ENCODE peak calls at places on chromosome 20, in five cellular contexts. C, J, M, E and N are unnamed samples. For H3K4me1 and H3K9me3, the result is how much of the 10 kb centered on the place peaks cover.

GRCh38 chr20:47782920-47783552 is 2.2 kb downstream of the SULF2 start:
- DNase-seq in J (no peak), C (no peak), E (no peak), M (no peak), N (no peak)

GRCh38 chr20:62707981-62708521 is 585 bp upstream of the NTSR1 start:
- DNase-seq in C (no peak), M (no peak), E (no peak), J (no peak), N (peak)

GRCh38 chr20:44584103-44584690 is 1.8 kb downstream of the PKIG start:
- DNase-seq in C (no peak), M (no peak), J (no peak), E (no peak), N (no peak)

GRCh38 chr20:34980543-34981213 is 25.0 kb downstream of the MYH7B start:
- DNase-seq in J (no peak), E (no peak), C (no peak), M (no peak), N (peak)

GRCh38 chr20:54195483-54196472 is 12.1 kb upstream of the PFDN4 start:
- DNase-seq in C (no peak), M (no peak), E (no peak), J (no peak), N (no peak)

GRCh38 chr20:11895832-11896484 is 21.7 kb upstream of the BTBD3 start:
- DNase-seq in M (no peak), J (no peak), E (no peak), C (no peak), N (no peak)

GRCh38 chr20:14245368-14245970 is 91.9 kb downstream of the FLRT3 start:
- DNase-seq in E (no peak), M (peak), J (no peak), C (no peak), N (no peak)

GRCh38 chr20:10074513-10074912 is 39.7 kb downstream of the ANKEF1 start:
- DNase-seq in C (no peak), E (no peak), M (no peak), J (no peak), N (peak)

GRCh38 chr20:50471231-50471630 is 39.0 kb upstream of the PTPN1 start:
- DNase-seq in E (no peak), M (no peak), J (no peak), C (no peak), N (no peak)

GRCh38 chr20:35145141-35145564 is 2.0 kb downstream of the EDEM2 start:
- DNase-seq in M (peak), E (no peak), C (no peak), J (no peak), N (no peak)

GRCh38 chr20:24084281-24084680 is 95.7 kb upstream of the GGTLC1 start:
- DNase-seq in C (no peak), E (no peak), M (no peak), J (no peak), N (no peak)

GRCh38 chr20:24986436-24987015 is 6.0 kb downstream of the APMAP start:
- DNase-seq in J (no peak), M (no peak), E (peak), C (no peak), N (no peak)

GRCh38 chr20:50762435-50763201 is 31.2 kb downstream of the PARD6B start:
- DNase-seq in M (no peak), C (peak), J (peak), E (peak), N (peak)

GRCh38 chr20:58497911-58498310 is 17.3 kb downstream of the APCDD1L start:
- DNase-seq in J (no peak), E (no peak), M (no peak), C (no peak), N (no peak)

GRCh38 chr20:50415516-50416268 is 94.5 kb upstream of the PTPN1 start:
- DNase-seq in E (peak), C (peak), J (peak), M (no peak), N (peak)

GRCh38 chr20:63664861-63665594 is 6.9 kb downstream of the RTEL1 start:
- DNase-seq in J (peak), E (no peak), C (no peak), M (peak), N (peak)

GRCh38 chr20:13212750-13213149 is 8.3 kb upstream of the ISM1 start:
- DNase-seq in E (no peak), J (no peak), M (no peak), C (no peak), N (no peak)

GRCh38 chr20:58524814-58525213 is 9.6 kb upstream of the APCDD1L start:
- DNase-seq in E (no peak), J (no peak), C (no peak), M (no peak), N (no peak)

GRCh38 chr20:20664795-20665194 is 47.6 kb downstream of the RALGAPA2 start:
- DNase-seq in J (no peak), M (peak), E (no peak), C (no peak), N (peak)

GRCh38 chr20:44728835-44729342 is 13.7 kb downstream of the CCN5 start:
- DNase-seq in M (no peak), J (peak), E (peak), C (peak), N (peak)

GRCh38 chr20:1811621-1812498 is 83.3 kb upstream of the SIRPA start:
- DNase-seq in E (no peak), J (no peak), C (no peak), M (no peak), N (no peak)

GRCh38 chr20:56628873-56629463 is at the start of gene TFAP2C:
- DNase-seq in C (no peak), M (peak), J (peak), E (peak), N (peak)

GRCh38 chr20:56630506-56631317 is 1.6 kb downstream of the TFAP2C start:
- DNase-seq in C (no peak), M (peak), E (no peak), J (no peak), N (no peak)

GRCh38 chr20:56631318-56631989 is 2.3 kb downstream of the TFAP2C start:
- DNase-seq in E (no peak), C (no peak), J (no peak), M (peak), N (no peak)

GRCh38 chr20:56629464-56630085 is 469 bp downstream of the TFAP2C start:
- DNase-seq in M (peak), E (no peak), J (no peak), C (no peak), N (no peak)

DNA sequence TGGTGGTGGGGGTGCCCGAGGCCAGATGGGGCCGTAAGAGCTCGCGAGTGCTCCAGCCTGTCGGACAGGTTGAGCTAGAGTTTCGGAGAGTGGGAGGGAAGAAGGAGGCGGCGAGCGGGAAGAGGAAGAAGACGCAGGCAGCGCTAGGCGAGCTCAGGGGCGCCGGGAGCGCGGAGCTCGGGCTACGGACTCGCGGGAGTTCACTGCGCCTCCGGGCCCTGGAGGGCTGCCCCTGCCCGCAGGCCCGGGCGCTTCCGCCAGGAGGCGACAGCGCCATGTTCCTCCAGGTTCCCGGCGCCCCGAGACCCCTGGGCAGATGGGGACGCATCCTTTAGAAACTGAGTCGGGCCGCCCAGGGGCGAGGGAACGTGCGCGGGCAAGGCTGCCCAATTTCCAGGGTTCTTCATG is 984 bp downstream of the TFAP2C start:
- DNase-seq in E (no peak), J (peak), M (peak), C (no peak), N (peak)
- H3K4me1 ChIP-seq in E (under half), J (under half), M (under half), C (under half), N (under half)

DNA sequence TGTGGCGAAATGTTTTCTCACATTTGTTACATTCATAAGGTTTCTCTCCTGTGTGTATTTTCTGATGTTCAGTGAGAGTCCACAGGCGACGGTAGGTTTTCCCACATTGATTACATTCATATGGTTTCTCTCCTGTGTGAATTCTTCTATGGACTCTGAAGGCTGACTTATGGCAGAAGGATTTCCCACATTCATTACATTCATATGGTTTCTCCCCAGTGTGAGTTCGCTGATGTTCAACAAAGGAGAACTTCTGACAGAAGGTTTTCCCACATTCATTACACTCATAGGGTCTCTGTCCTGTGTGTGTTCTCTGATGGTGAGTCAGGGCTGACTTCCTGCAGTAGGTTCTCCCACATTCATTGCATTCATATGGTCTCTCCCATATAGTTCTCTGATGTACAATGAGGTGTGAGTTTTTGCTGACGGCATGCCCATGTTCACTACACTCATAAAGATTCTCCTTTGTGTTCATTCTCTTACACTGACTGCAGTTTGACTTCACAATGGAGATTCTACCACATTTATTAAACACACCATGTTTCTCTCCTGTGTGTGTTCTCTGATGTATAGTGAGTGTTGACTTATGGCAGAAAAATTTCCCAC is 11.9 kb downstream of the ZNF334 start:
- DNase-seq in E (no peak), C (no peak), J (no peak), M (no peak), N (no peak)
- H3K9me3 ChIP-seq in E (under half), C (under half), J (under half), M (under half), N (under half)

GRCh38 chr20:5827098-5827853 is 77.1 kb downstream of the SHLD1 start:
- DNase-seq in J (no peak), C (no peak), E (no peak), M (no peak), N (no peak)

GRCh38 chr20:5818346-5818681 is 68.1 kb downstream of the SHLD1 start:
- DNase-seq in C (no peak), M (no peak), E (no peak), J (no peak), N (no peak)

GRCh38 chr20:5825136-5825719 is 75.0 kb downstream of the SHLD1 start:
- DNase-seq in J (no peak), C (no peak), E (no peak), M (no peak), N (no peak)

GRCh38 chr20:5821627-5822215 is 71.5 kb downstream of the SHLD1 start:
- DNase-seq in J (peak), C (no peak), M (no peak), E (no peak), N (peak)

DNA sequence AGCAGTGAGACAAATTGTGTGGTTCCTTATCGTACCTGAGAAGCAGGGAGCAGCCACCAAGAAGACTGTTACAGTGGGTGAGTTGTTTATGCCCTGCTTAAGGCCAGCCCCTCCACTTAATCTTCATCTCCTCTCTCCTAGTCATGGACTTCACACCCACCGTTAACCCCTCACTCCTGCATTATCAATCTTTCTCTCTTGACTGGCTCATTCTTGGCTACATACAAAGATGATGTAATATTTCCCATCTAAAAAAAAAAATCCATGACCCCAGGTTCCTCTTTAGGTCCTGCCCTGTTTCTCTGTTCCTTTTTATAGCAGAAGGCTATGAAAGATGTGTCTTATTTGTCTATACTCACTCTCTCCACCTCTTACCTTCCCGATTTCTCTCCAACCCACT is 72.4 kb downstream of the SHLD1 start:
- DNase-seq in C (no peak), J (no peak), E (no peak), M (no peak), N (no peak)
- H3K4me1 ChIP-seq in C (under half), J (under half), E (under half), M (under half), N (under half)

GRCh38 chr20:51767018-51767866 is 948 bp downstream of the ATP9A start:
- DNase-seq in M (peak), C (peak), J (peak), E (peak), N (peak)
- H3K9me3 ChIP-seq in M (under half), C (under half), J (under half), E (under half), N (under half)

GRCh38 chr20:4813839-4814695 is 92.4 kb downstream of the PRND start:
- DNase-seq in J (peak), C (no peak), M (no peak), E (peak), N (no peak)
- H3K4me1 ChIP-seq in J (under half), C (under half), M (under half), E (under half), N (under half)

GRCh38 chr20:31239139-31239538 is 18.3 kb upstream of the DEFB115 start:
- DNase-seq in E (no peak), C (no peak), J (no peak), M (no peak), N (no peak)
- H3K9me3 ChIP-seq in E (under half), C (under half), J (under half), M (under half), N (under half)

DNA sequence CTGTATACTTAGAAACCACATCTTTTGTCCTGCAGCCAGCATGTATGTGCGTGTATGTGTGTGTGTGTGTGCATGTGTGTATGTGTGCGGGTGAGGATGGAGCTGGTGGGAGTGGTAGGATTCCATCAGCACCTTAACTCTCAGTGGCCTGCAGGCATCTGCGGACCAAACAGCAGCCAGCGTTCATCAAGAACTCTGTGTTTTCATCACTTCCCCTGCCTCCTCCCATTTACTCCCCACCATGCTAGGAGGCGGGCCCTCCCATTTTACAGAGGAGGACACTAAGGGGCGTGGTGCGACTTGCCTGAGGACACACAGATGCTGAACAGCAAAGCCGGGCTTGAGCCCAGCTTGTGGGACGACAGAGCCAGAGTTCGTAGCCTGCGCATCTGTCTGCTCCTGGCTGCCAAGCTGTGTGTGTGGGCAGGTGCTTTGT is 8.9 kb downstream of the VSTM2L start:
- DNase-seq in M (no peak), J (no peak), C (no peak), E (no peak), N (peak)
- H3K4me1 ChIP-seq in M (half or more), J (under half), C (under half), E (under half), N (half or more)

DNA sequence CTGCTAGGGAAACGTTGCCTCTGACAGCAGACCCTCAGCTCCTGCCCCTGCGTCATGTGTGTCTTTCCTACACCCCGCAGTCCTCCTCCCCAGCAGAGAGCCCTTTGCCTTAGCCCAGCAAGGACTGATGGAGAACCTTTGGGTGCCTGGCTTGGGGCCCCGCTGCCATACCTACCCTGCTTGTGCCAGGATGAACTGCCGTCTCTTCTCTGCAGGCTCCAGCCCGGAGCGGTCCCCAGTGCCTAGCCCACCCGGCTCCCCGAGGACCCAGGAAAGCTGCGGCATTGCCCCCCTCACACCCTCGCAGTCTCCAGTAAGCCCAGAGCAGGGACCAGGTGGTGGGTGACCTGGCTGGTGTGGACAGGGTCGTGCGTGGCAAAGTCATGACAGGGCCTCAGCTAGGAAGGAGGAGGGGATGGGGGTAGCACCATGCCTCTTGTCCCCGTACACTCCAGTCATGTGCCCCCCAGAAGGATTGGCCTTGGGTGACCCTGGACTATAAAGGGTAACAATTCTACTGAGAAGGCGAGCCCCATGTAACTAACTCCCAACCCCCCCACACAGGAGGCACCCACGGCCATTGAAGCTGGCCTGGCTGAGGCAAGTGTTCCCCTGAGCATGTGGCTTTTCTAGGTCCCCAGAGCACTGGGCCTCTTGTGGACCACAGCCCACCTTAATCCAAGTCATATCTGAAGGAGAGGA is 8.3 kb downstream of the HSPA12B start:
- DNase-seq in E (no peak), C (no peak), J (no peak), M (no peak), N (no peak)
- H3K9me3 ChIP-seq in E (under half), C (under half), J (under half), M (under half), N (under half)

GRCh38 chr20:36860811-36861624 is 14.9 kb upstream of the TLDC2 start:
- DNase-seq in M (no peak), J (no peak), C (no peak), E (no peak), N (no peak)
- H3K4me1 ChIP-seq in M (under half), J (under half), C (under half), E (half or more), N (under half)